ENCODE peak calls at places on chromosomes 5 and 9, in six cellular contexts. O is adipocyte, I is keratinocyte, S is A549, F is lower lobe of right lung, U is cardiac muscle cell. R is an unnamed sample.

GRCh38 chr5:62093981-62094380 is 212.0 kb upstream of the KIF2A start:
- DNase-seq in O (peak; percentile 42), I (no peak), S (peak; percentile 55), F (no peak), U (no peak), R (peak; percentile 70)

GRCh38 chr5:90956511-90956910 is 397.9 kb downstream of the ADGRV1 start:
- DNase-seq in O (peak; percentile 15), I (no peak), S (no peak), F (no peak), U (no peak), R (no peak)

GRCh38 chr5:37056762-37057161 is 180.2 kb downstream of the NIPBL start:
- DNase-seq in O (no peak), I (no peak), S (no peak), F (no peak), U (no peak), R (no peak)

GRCh38 chr5:169226904-169227303 is 74.0 kb downstream of the SLIT3 start:
- DNase-seq in O (no peak), I (no peak), S (no peak), F (no peak), U (no peak), R (no peak)

GRCh38 chr5:125412561-125413535 is 666.4 kb upstream of the ZNF608 start:
- DNase-seq in O (peak; percentile 93), I (no peak), S (peak; percentile 9), F (peak; percentile 67), U (peak; percentile 80), R (peak; percentile 94)

GRCh38 chr5:170221319-170221718 is 11.5 kb upstream of the C5orf58 start:
- DNase-seq in O (no peak), I (no peak), S (no peak), F (no peak), U (peak; percentile 46), R (peak; percentile 98)

GRCh38 chr5:57450991-57451876 is 31.4 kb downstream of the ACTBL2 start:
- DNase-seq in O (peak; percentile 83), I (no peak), S (no peak), F (no peak), U (peak; percentile 97), R (no peak)

GRCh38 chr5:181566-181965 is 9.7 kb upstream of the LRRC14B start:
- DNase-seq in O (no peak), I (no peak), S (no peak), F (no peak), U (no peak), R (no peak)

GRCh38 chr9:84239341-84239740 is 101.2 kb downstream of the SLC28A3 start:
- DNase-seq in O (no peak), I (no peak), S (no peak), F (no peak), U (peak; percentile 80), R (no peak)

GRCh38 chr9:93268551-93269314 is 84.8 kb downstream of the WNK2 start:
- DNase-seq in O (no peak), I (no peak), S (no peak), F (peak; percentile 43), U (no peak), R (no peak)

GRCh38 chr5:141919218-141920129 is 4.2 kb upstream of the DELE1 start:
- DNase-seq in O (no peak), I (no peak), S (no peak), F (no peak), U (no peak), R (no peak)

GRCh38 chr5:81513982-81514381 is 120.0 kb upstream of the ACOT12 start:
- DNase-seq in O (peak; percentile 33), I (no peak), S (peak; percentile 5), F (no peak), U (peak; percentile 30), R (no peak)

GRCh38 chr5:5165541-5166002 is 25.4 kb downstream of the ADAMTS16 start:
- DNase-seq in O (no peak), I (no peak), S (no peak), F (no peak), U (peak; percentile 2), R (no peak)

GRCh38 chr5:78360674-78361225 is 333 bp downstream of the SCAMP1 start:
- DNase-seq in O (peak; percentile 49), I (no peak), S (peak; percentile 62), F (peak; percentile 78), U (no peak), R (no peak)

GRCh38 chr5:1004598-1005361 is 3.8 kb upstream of the NKD2 start:
- DNase-seq in O (peak; percentile 72), I (no peak), S (peak; percentile 61), F (peak; percentile 82), U (peak; percentile 73), R (peak; percentile 81)

GRCh38 chr5:160656961-160657570 is 194.9 kb downstream of the ATP10B start:
- DNase-seq in O (no peak), I (no peak), S (no peak), F (no peak), U (no peak), R (no peak)

GRCh38 chr5:69308046-69308553 is 24.5 kb downstream of the CCDC125 start:
- DNase-seq in O (no peak), I (no peak), S (no peak), F (no peak), U (no peak), R (no peak)

GRCh38 chr5:96876292-96876850 is at the start of gene ERAP2:
- DNase-seq in O (peak; percentile 67), I (no peak), S (peak; percentile 49), F (no peak), U (peak; percentile 53), R (peak; percentile 51)

GRCh38 chr5:169242849-169243186 is 58.1 kb downstream of the SLIT3 start:
- DNase-seq in O (no peak), I (no peak), S (no peak), F (no peak), U (no peak), R (no peak)

GRCh38 chr5:83306572-83307241 is 164.8 kb upstream of the VCAN start:
- DNase-seq in O (peak; percentile 94), I (peak; percentile 11), S (no peak), F (peak; percentile 61), U (peak; percentile 95), R (no peak)

GRCh38 chr9:33637881-33638280 is 113.8 kb downstream of the ANKRD18B start:
- DNase-seq in O (no peak), I (no peak), S (no peak), F (no peak), U (no peak), R (no peak)

GRCh38 chr5:141692919-141693848 is 11.2 kb upstream of the ARAP3 start:
- DNase-seq in O (no peak), I (no peak), S (no peak), F (no peak), U (peak; percentile 45), R (no peak)

GRCh38 chr5:67234671-67235176 is 38.1 kb upstream of the CD180 start:
- DNase-seq in O (peak; percentile 64), I (no peak), S (no peak), F (peak; percentile 52), U (peak; percentile 89), R (no peak)

GRCh38 chr9:3788211-3788610 is 262.4 kb upstream of the RFX3 start:
- DNase-seq in O (no peak), I (no peak), S (no peak), F (no peak), U (no peak), R (no peak)
- H3K9me3 ChIP-seq in O (peaks cover 15% of the 10 kb centered on the region), I (no peaks in the 10 kb centered on the region), S (peaks cover 20% of the 10 kb centered on the region), F (peaks cover 11% of the 10 kb centered on the region), U (no peaks in the 10 kb centered on the region), R (peaks cover 19% of the 10 kb centered on the region)

DNA sequence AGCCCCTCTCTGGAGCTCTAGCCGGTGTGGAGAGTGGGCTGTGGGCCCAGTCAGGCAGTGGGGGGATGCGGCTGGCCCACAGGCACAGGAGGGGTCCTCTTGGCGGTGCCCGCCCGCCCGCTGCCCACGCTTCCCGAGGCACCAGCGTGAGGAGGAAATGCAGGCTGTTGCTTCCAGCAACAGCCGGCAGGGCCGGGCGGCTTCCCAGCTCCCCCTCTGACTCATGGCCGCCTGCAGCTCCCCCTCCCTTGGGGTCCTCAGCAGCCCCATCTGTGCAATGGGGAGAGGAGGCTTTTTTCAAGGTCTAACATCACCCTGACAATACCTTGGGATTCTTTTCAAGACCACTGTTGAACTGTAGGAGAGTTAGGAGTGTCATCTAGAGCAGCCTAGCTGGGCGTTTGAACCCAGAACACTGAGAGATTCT is 10.4 kb downstream of the CXXC5 start:
- DNase-seq in O (peak; percentile 43), I (no peak), S (no peak), F (no peak), U (peak; percentile 60), R (no peak)
- H3K4me3 ChIP-seq in O (peak overlapping the region; percentile 74), I (no peak overlapping the region), S (peak overlapping the region; percentile 15), F (no peak overlapping the region), U (no peak overlapping the region), R (no peak overlapping the region)

GRCh38 chr5:34687269-34688011 is 31.3 kb downstream of the RAI14 start:
- DNase-seq in O (no peak), I (no peak), S (peak; percentile 47), F (no peak), U (peak; percentile 90), R (no peak)

GRCh38 chr5:34686762-34687268 is 30.7 kb downstream of the RAI14 start:
- DNase-seq in O (peak; percentile 91), I (peak; percentile 62), S (peak; percentile 71), F (peak; percentile 76), U (peak; percentile 99), R (no peak)

GRCh38 chr5:34684281-34684979 is 28.3 kb downstream of the RAI14 start:
- DNase-seq in O (no peak), I (peak; percentile 26), S (peak; percentile 23), F (no peak), U (peak; percentile 42), R (peak; percentile 95)

GRCh38 chr5:34684980-34685352 is 28.8 kb downstream of the RAI14 start:
- DNase-seq in O (no peak), I (no peak), S (no peak), F (no peak), U (no peak), R (no peak)

DNA sequence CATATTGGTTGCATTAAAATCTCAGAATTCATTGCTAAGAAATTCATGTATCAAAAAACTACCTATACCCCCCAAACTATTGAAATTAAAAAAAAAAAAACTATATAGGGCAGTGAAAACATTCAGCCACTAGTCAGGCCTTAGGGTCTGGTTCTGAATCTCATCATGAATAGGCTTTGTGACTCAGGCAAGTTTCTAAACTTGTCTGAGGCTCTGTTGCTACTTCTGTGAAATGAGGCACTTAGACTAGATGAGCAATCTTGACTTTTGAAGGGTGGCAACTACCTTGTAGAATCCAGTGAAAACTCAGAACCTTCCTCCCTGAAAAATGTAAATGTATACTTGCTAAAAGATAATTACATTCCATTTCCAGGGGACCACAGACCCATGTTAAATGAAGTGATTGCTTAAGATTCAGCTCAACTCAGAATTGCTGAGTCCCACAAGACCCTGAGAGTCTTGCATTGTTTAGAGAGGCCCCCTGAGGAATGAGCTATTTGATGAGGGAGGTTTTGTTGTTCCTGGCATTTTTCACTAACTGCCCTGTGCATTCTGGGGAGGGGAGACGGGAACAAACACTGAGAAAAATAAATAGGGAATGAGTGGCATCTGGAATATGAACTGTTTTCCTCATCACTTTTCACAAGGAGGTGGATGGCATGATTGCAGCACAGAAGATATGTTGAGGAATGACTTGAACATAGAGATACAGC is 29.5 kb downstream of the RAI14 start:
- DNase-seq in O (peak; percentile 76), I (no peak), S (no peak), F (no peak), U (peak; percentile 80), R (peak; percentile 30)
- H3K4me1 ChIP-seq in O (peaks cover 32% of the 10 kb centered on the region), I (peaks cover 36% of the 10 kb centered on the region), S (peaks cover 93% of the 10 kb centered on the region), F (peaks cover 25% of the 10 kb centered on the region), U (peaks cover 33% of the 10 kb centered on the region), R (peaks cover 34% of the 10 kb centered on the region)

DNA sequence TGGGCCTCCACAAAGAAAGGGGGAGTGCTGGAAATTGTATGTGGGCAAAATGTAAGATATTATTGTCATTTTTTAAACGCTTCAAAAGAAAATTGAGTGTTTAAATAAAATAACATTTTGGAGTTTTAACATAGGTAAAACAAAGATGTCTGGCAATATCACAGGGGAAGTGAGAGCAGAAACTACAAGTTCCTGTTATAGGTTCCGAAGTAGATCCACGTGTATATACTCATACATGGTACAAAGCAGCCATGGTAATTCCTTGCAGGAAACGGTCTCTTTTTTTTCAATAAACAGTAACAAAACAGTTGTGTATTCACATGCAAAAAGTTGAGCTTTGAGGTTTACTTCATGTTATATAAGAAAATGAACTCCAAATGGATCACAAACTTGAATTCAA is 78.4 kb downstream of the MTRR start:
- DNase-seq in O (no peak), I (no peak), S (no peak), F (no peak), U (no peak), R (no peak)
- H3K9me3 ChIP-seq in O (peaks cover 5% of the 10 kb centered on the region), I (no peaks in the 10 kb centered on the region), S (no peaks in the 10 kb centered on the region), F (no peaks in the 10 kb centered on the region), U (no peaks in the 10 kb centered on the region), R (no peaks in the 10 kb centered on the region)